ENCODE peak calls at places on chromosomes 3 and 15, in four cellular contexts. One of them, this sample, is unnamed.

GRCh38 chr15:65374831-65375401 is 2.9 kb downstream of the IGDCC3 start:
- DNase-seq in GM23248: no peak
- DNase-seq in mesenchymal stem cell: no peak
- DNase-seq in colonic mucosa: no peak
- DNase-seq in this sample: peak; percentile 35

GRCh38 chr15:77187751-77188464 is 117.0 kb upstream of the TSPAN3 start:
- DNase-seq in GM23248: peak; percentile 78
- DNase-seq in mesenchymal stem cell: peak; percentile 87
- DNase-seq in colonic mucosa: peak; percentile 32
- DNase-seq in this sample: peak; percentile 30

GRCh38 chr3:47404420-47404819 is 23.6 kb downstream of the PTPN23 start:
- DNase-seq in GM23248: no peak
- DNase-seq in mesenchymal stem cell: no peak
- DNase-seq in colonic mucosa: no peak
- DNase-seq in this sample: no peak

GRCh38 chr3:20668411-20668810 is 482.4 kb upstream of the SGO1 start:
- DNase-seq in GM23248: no peak
- DNase-seq in mesenchymal stem cell: peak; percentile 14
- DNase-seq in colonic mucosa: no peak
- DNase-seq in this sample: no peak

GRCh38 chr3:175338775-175339535 is 479.8 kb downstream of the NAALADL2 start:
- DNase-seq in GM23248: peak; percentile 89
- DNase-seq in mesenchymal stem cell: peak; percentile 76
- DNase-seq in colonic mucosa: peak; percentile 39
- DNase-seq in this sample: peak; percentile 74

GRCh38 chr3:132418916-132419315 is 1.6 kb downstream of the DNAJC13 start:
- DNase-seq in GM23248: peak; percentile 55
- DNase-seq in mesenchymal stem cell: peak; percentile 14
- DNase-seq in colonic mucosa: no peak
- DNase-seq in this sample: peak; percentile 52

GRCh38 chr3:32405711-32406323 is 14.2 kb downstream of the CMTM7 start:
- DNase-seq in GM23248: no peak
- DNase-seq in mesenchymal stem cell: no peak
- DNase-seq in colonic mucosa: no peak
- DNase-seq in this sample: no peak

GRCh38 chr3:135449046-135449445 is 516.5 kb upstream of the PPP2R3A start:
- DNase-seq in GM23248: no peak
- DNase-seq in mesenchymal stem cell: no peak
- DNase-seq in colonic mucosa: no peak
- DNase-seq in this sample: no peak

GRCh38 chr3:158217992-158218391 is 108.1 kb downstream of the RSRC1 start:
- DNase-seq in GM23248: no peak
- DNase-seq in mesenchymal stem cell: no peak
- DNase-seq in colonic mucosa: no peak
- DNase-seq in this sample: no peak

GRCh38 chr15:47551559-47551958 is 165.7 kb upstream of the SEMA6D start:
- DNase-seq in GM23248: no peak
- DNase-seq in mesenchymal stem cell: no peak
- DNase-seq in colonic mucosa: no peak
- DNase-seq in this sample: no peak

GRCh38 chr3:147118611-147119010 is 287.7 kb downstream of the ZIC4 start:
- DNase-seq in GM23248: no peak
- DNase-seq in mesenchymal stem cell: no peak
- DNase-seq in colonic mucosa: no peak
- DNase-seq in this sample: no peak

GRCh38 chr3:152554980-152555379 is 280.0 kb upstream of the P2RY1 start:
- DNase-seq in GM23248: peak; percentile 73
- DNase-seq in mesenchymal stem cell: no peak
- DNase-seq in colonic mucosa: no peak
- DNase-seq in this sample: peak; percentile 46

GRCh38 chr3:180802837-180803236 is 109.6 kb upstream of the FXR1 start:
- DNase-seq in GM23248: peak; percentile 48
- DNase-seq in mesenchymal stem cell: peak; percentile 18
- DNase-seq in colonic mucosa: no peak
- DNase-seq in this sample: peak; percentile 58

GRCh38 chr3:155106059-155106458 is 25.9 kb downstream of the MME start:
- DNase-seq in GM23248: no peak
- DNase-seq in mesenchymal stem cell: peak; percentile 34
- DNase-seq in colonic mucosa: no peak
- DNase-seq in this sample: no peak

GRCh38 chr15:38860253-38860652 is 295.6 kb upstream of the RASGRP1 start:
- DNase-seq in GM23248: no peak
- DNase-seq in mesenchymal stem cell: no peak
- DNase-seq in colonic mucosa: no peak
- DNase-seq in this sample: peak; percentile 30

GRCh38 chr15:81351651-81352050 is 22.4 kb downstream of the TMC3 start:
- DNase-seq in GM23248: no peak
- DNase-seq in mesenchymal stem cell: no peak
- DNase-seq in colonic mucosa: no peak
- DNase-seq in this sample: no peak

GRCh38 chr3:194686816-194687637 is 1.3 kb downstream of the FAM43A start:
- DNase-seq in GM23248: peak; percentile 76
- DNase-seq in mesenchymal stem cell: peak; percentile 71
- DNase-seq in colonic mucosa: peak; percentile 48
- DNase-seq in this sample: peak; percentile 56

GRCh38 chr15:79954659-79955058 is 16.3 kb downstream of the BCL2A1 start:
- DNase-seq in GM23248: no peak
- DNase-seq in mesenchymal stem cell: no peak
- DNase-seq in colonic mucosa: no peak
- DNase-seq in this sample: no peak

GRCh38 chr3:23888617-23889228 is 28.1 kb downstream of the NKIRAS1 start:
- DNase-seq in GM23248: peak; percentile 51
- DNase-seq in mesenchymal stem cell: peak; percentile 57
- DNase-seq in colonic mucosa: no peak
- DNase-seq in this sample: peak; percentile 73

GRCh38 chr3:67564973-67565372 is 89.4 kb downstream of the SUCLG2 start:
- DNase-seq in GM23248: no peak
- DNase-seq in mesenchymal stem cell: no peak
- DNase-seq in colonic mucosa: no peak
- DNase-seq in this sample: no peak

GRCh38 chr3:10524270-10524669 is 18.9 kb upstream of the ATP2B2 start:
- DNase-seq in GM23248: no peak
- DNase-seq in mesenchymal stem cell: no peak
- DNase-seq in colonic mucosa: no peak
- DNase-seq in this sample: no peak

GRCh38 chr15:82570721-82571519 is 30.7 kb upstream of the RPS17 start:
- DNase-seq in GM23248: peak; percentile 84
- DNase-seq in mesenchymal stem cell: peak; percentile 12
- DNase-seq in colonic mucosa: no peak
- DNase-seq in this sample: no peak

GRCh38 chr3:185744997-185745843 is 79.6 kb downstream of the IGF2BP2 start:
- DNase-seq in GM23248: peak; percentile 98
- DNase-seq in mesenchymal stem cell: peak; percentile 96
- DNase-seq in colonic mucosa: peak; percentile 59
- DNase-seq in this sample: peak; percentile 57

GRCh38 chr3:129971368-129972052 is 3.0 kb upstream of the TRH start:
- DNase-seq in GM23248: no peak
- DNase-seq in mesenchymal stem cell: no peak
- DNase-seq in colonic mucosa: no peak
- DNase-seq in this sample: no peak

GRCh38 chr3:129686941-129687340 is 80.5 kb upstream of the PLXND1 start:
- DNase-seq in GM23248: no peak
- DNase-seq in mesenchymal stem cell: no peak
- DNase-seq in colonic mucosa: no peak
- DNase-seq in this sample: no peak

GRCh38 chr3:15707779-15708178 is 90.0 kb downstream of the ANKRD28 start:
- DNase-seq in GM23248: no peak
- DNase-seq in mesenchymal stem cell: no peak
- DNase-seq in colonic mucosa: no peak
- DNase-seq in this sample: no peak

GRCh38 chr3:16354291-16354690 is 89.3 kb downstream of the OXNAD1 start:
- DNase-seq in GM23248: no peak
- DNase-seq in mesenchymal stem cell: no peak
- DNase-seq in colonic mucosa: no peak
- DNase-seq in this sample: no peak

GRCh38 chr3:150931710-150932109 is 26.5 kb upstream of the MINDY4B start:
- DNase-seq in GM23248: no peak
- DNase-seq in mesenchymal stem cell: no peak
- DNase-seq in colonic mucosa: no peak
- DNase-seq in this sample: no peak

GRCh38 chr15:84600331-84600686 is 500 bp upstream of the ZSCAN2 start:
- DNase-seq in GM23248: peak; percentile 96
- DNase-seq in mesenchymal stem cell: peak; percentile 90
- DNase-seq in colonic mucosa: peak; percentile 94
- DNase-seq in this sample: peak; percentile 91

GRCh38 chr15:98485451-98485850 is 162.9 kb upstream of the IGF1R start:
- DNase-seq in GM23248: no peak
- DNase-seq in mesenchymal stem cell: no peak
- DNase-seq in colonic mucosa: no peak
- DNase-seq in this sample: peak; percentile 24

GRCh38 chr15:73930371-73930770 is 4.1 kb downstream of the LOXL1 start:
- DNase-seq in GM23248: peak; percentile 94
- DNase-seq in mesenchymal stem cell: no peak
- DNase-seq in colonic mucosa: no peak
- DNase-seq in this sample: peak; percentile 95

GRCh38 chr3:111769965-111770364 is 89.1 kb upstream of the PHLDB2 start:
- DNase-seq in GM23248: peak; percentile 15
- DNase-seq in mesenchymal stem cell: no peak
- DNase-seq in colonic mucosa: no peak
- DNase-seq in this sample: no peak

GRCh38 chr15:25250011-25250596 is 188.7 kb downstream of the UBE3A start:
- DNase-seq in GM23248: no peak
- DNase-seq in mesenchymal stem cell: no peak
- DNase-seq in colonic mucosa: peak; percentile 5
- DNase-seq in this sample: no peak

GRCh38 chr15:53753813-53754212 is 5.7 kb downstream of the WDR72 start:
- DNase-seq in GM23248: no peak
- DNase-seq in mesenchymal stem cell: no peak
- DNase-seq in colonic mucosa: no peak
- DNase-seq in this sample: no peak

GRCh38 chr15:53759333-53759975 is at the start of gene WDR72:
- DNase-seq in GM23248: no peak
- DNase-seq in mesenchymal stem cell: no peak
- DNase-seq in colonic mucosa: peak; percentile 25
- DNase-seq in this sample: no peak

GRCh38 chr15:53762916-53763315 is 3.5 kb upstream of the WDR72 start:
- DNase-seq in GM23248: no peak
- DNase-seq in mesenchymal stem cell: no peak
- DNase-seq in colonic mucosa: no peak
- DNase-seq in this sample: no peak

GRCh38 chr15:53757906-53758305 is 1.6 kb downstream of the WDR72 start:
- DNase-seq in GM23248: no peak
- DNase-seq in mesenchymal stem cell: no peak
- DNase-seq in colonic mucosa: no peak
- DNase-seq in this sample: no peak

DNA sequence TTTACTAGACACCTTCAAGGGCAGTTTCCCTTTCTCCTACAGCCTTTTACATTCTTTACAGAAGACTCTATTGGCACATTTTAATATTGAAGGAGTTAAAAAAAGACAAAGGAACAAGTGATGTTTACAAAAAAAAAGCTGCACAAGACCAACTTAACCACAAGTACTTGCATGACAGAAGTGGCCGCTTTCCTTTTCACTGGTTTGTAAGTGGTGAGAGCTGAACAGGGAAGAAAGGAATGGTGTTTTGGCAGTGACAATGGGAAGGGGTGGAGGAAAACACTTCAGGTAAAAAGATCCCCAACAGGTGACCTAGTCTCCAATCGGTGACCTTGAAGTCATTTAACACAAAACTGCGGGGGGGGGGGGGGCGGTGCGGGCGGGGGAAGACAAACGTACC is 1.1 kb downstream of the WDR72 start:
- DNase-seq in GM23248: no peak
- DNase-seq in mesenchymal stem cell: no peak
- DNase-seq in colonic mucosa: no peak
- DNase-seq in this sample: no peak
- H3K4me3 ChIP-seq in GM23248: no peak overlapping the region
- H3K4me3 ChIP-seq in mesenchymal stem cell: no peak overlapping the region
- H3K4me3 ChIP-seq in colonic mucosa: no peak overlapping the region
- H3K4me3 ChIP-seq in this sample: no peak overlapping the region

GRCh38 chr15:91279481-91279880 is 179.4 kb downstream of the SV2B start:
- DNase-seq in GM23248: no peak
- DNase-seq in mesenchymal stem cell: no peak
- DNase-seq in colonic mucosa: no peak
- DNase-seq in this sample: no peak
- H3K9ac ChIP-seq in GM23248: no peak overlapping the region
- H3K9ac ChIP-seq in mesenchymal stem cell: no peak overlapping the region
- H3K9ac ChIP-seq in colonic mucosa: no peak overlapping the region
- H3K9ac ChIP-seq in this sample: no peak overlapping the region

GRCh38 chr3:59570816-59571215 is 521.0 kb upstream of the CFAP20DC start:
- DNase-seq in GM23248: no peak
- DNase-seq in mesenchymal stem cell: no peak
- DNase-seq in colonic mucosa: no peak
- DNase-seq in this sample: no peak

GRCh38 chr3:59573911-59574310 is 524.1 kb upstream of the CFAP20DC start:
- DNase-seq in GM23248: peak; percentile 94
- DNase-seq in mesenchymal stem cell: peak; percentile 72
- DNase-seq in colonic mucosa: peak; percentile 22
- DNase-seq in this sample: no peak

GRCh38 chr3:59572106-59572505 is 522.3 kb upstream of the CFAP20DC start:
- DNase-seq in GM23248: peak; percentile 54
- DNase-seq in mesenchymal stem cell: no peak
- DNase-seq in colonic mucosa: no peak
- DNase-seq in this sample: peak; percentile 22

GRCh38 chr3:59578129-59578528 is 528.3 kb upstream of the CFAP20DC start:
- DNase-seq in GM23248: no peak
- DNase-seq in mesenchymal stem cell: no peak
- DNase-seq in colonic mucosa: no peak
- DNase-seq in this sample: no peak

DNA sequence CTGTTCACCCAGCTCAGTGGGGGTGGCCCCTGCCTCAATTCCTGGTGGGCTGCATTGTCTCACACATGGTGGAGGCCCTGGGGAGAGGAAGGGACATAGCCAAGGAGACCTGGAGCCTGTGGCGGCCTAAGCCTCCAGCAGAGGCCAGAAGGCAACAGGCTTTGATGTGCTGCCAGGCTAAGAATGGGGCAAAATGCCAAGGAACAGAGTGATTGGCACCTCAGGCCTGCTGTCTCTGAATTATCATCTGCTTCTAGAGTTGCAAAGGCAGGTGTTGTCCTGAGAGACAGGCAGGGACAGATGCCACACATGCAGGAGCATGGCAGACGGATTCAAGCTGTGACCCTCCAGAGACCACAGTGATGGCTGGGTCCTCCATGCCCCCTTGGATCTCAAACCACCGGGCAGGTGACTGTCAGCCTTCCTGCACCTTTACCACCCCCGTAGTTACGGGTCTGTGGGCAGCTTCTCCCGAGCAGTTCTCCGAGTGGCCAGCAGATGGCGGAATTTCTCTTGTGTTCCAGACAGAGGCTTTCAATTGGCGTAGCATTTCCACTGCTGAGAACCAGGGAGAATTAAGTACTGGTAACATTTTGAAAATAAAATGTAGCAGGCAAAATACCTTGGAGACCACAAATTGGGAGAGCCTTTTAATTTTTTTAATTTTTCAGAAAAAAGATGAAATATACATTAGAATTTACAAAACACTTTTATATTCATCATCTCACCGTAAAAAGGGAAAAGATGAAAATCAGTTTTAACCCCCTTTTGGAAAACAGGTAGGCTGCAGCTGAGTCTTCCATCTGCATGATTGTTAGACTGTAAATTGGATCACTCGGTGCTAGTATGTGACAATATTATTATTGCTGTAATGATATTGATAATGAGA is 525.5 kb upstream of the CFAP20DC start:
- DNase-seq in GM23248: peak; percentile 76
- DNase-seq in mesenchymal stem cell: peak; percentile 68
- DNase-seq in colonic mucosa: peak; percentile 90
- DNase-seq in this sample: peak; percentile 88
- H3K4me3 ChIP-seq in GM23248: no peak overlapping the region
- H3K4me3 ChIP-seq in mesenchymal stem cell: no peak overlapping the region
- H3K4me3 ChIP-seq in colonic mucosa: no peak overlapping the region
- H3K4me3 ChIP-seq in this sample: no peak overlapping the region

GRCh38 chr3:39491733-39492350 is 24.4 kb downstream of the MOBP start:
- DNase-seq in GM23248: no peak
- DNase-seq in mesenchymal stem cell: no peak
- DNase-seq in colonic mucosa: no peak
- DNase-seq in this sample: no peak
- H3K9ac ChIP-seq in GM23248: no peak overlapping the region
- H3K9ac ChIP-seq in mesenchymal stem cell: no peak overlapping the region
- H3K9ac ChIP-seq in colonic mucosa: no peak overlapping the region
- H3K9ac ChIP-seq in this sample: no peak overlapping the region